ENCODE peak calls at places on chromosome 9, in nine cellular contexts. L, G, D, T, V, I, A, E and X are unnamed samples.

GRCh38 chr9:81490605-81491331 is 198.6 kb downstream of the TLE1 start:
- DNase-seq in D (no peak), V (peak; percentile 30), G (peak; percentile 77), L (no peak), E (no peak), T (peak; percentile 82), I (no peak), A (no peak), X (no peak)

GRCh38 chr9:81771606-81772005 is 82.3 kb upstream of the TLE1 start:
- DNase-seq in A (no peak), D (no peak), T (peak; percentile 87), G (peak; percentile 74), L (no peak), E (peak; percentile 41), V (peak; percentile 31), I (no peak), X (no peak)

GRCh38 chr9:116062206-116062550 is 91.4 kb upstream of the PAPPA start:
- DNase-seq in L (no peak), A (no peak), V (no peak), D (no peak), T (no peak), G (no peak), I (no peak), E (no peak), X (no peak)

GRCh38 chr9:116628706-116629105 is 58.4 kb upstream of the TRIM32 start:
- DNase-seq in L (no peak), V (no peak), T (peak; percentile 24), D (no peak), E (no peak), I (no peak), A (no peak), G (no peak), X (no peak)

GRCh38 chr9:136626066-136626725 is 36.5 kb upstream of the EGFL7 start:
- DNase-seq in G (no peak), T (no peak), V (no peak), A (no peak), E (peak; percentile 19), D (no peak), I (no peak), L (no peak), X (no peak)

GRCh38 chr9:12723409-12724028 is 30.3 kb downstream of the TYRP1 start:
- DNase-seq in V (no peak), T (peak; percentile 36), L (no peak), I (no peak), D (peak; percentile 10), G (peak; percentile 62), E (no peak), A (no peak), X (peak; percentile 6)

GRCh38 chr9:108416321-108416720 is 439.5 kb downstream of the ACTL7B start:
- DNase-seq in D (peak; percentile 26), V (no peak), I (no peak), T (peak; percentile 11), G (peak; percentile 48), L (no peak), E (no peak), A (no peak), X (no peak)

GRCh38 chr9:121700831-121701419 is 49.5 kb downstream of the DAB2IP start:
- DNase-seq in G (no peak), V (no peak), D (no peak), I (no peak), E (peak; percentile 90), L (no peak), T (peak; percentile 15), A (no peak), X (no peak)

GRCh38 chr9:83698976-83699585 is 8.7 kb downstream of the UBQLN1 start:
- DNase-seq in G (no peak), I (no peak), V (no peak), L (no peak), A (no peak), E (no peak), T (no peak), D (no peak), X (no peak)